ENCODE peak calls at places on chromosomes 3 and 15, in seven cellular contexts. One of them, this sample, is unnamed.

GRCh38 chr3:186964629-186965028 is 34.3 kb downstream of the ST6GAL1 start:
- DNase-seq in prostate gland: no peak
- DNase-seq in NB4: no peak
- DNase-seq in hepatic stellate cell: no peak
- DNase-seq in RWPE2: no peak
- DNase-seq in stimulated activated CD8-positive, alpha-beta memory T cell treated with anti-CD3 and anti-CD28 coated beads, Interleukin-12 subunit alpha, Interleukin-12 subunit beta, amount 100 ng/mL, for 4 hours: no peak
- DNase-seq in GM12864: no peak
- DNase-seq in this sample: no peak

GRCh38 chr3:162125790-162126189 is 629.2 kb downstream of the OTOL1 start:
- DNase-seq in prostate gland: no peak
- DNase-seq in NB4: no peak
- DNase-seq in hepatic stellate cell: no peak
- DNase-seq in RWPE2: no peak
- DNase-seq in stimulated activated CD8-positive, alpha-beta memory T cell treated with anti-CD3 and anti-CD28 coated beads, Interleukin-12 subunit alpha, Interleukin-12 subunit beta, amount 100 ng/mL, for 4 hours: no peak
- DNase-seq in GM12864: no peak
- DNase-seq in this sample: no peak

GRCh38 chr3:178709047-178709446 is 172.8 kb downstream of the KCNMB2 start:
- DNase-seq in prostate gland: no peak
- DNase-seq in NB4: no peak
- DNase-seq in hepatic stellate cell: no peak
- DNase-seq in RWPE2: no peak
- DNase-seq in stimulated activated CD8-positive, alpha-beta memory T cell treated with anti-CD3 and anti-CD28 coated beads, Interleukin-12 subunit alpha, Interleukin-12 subunit beta, amount 100 ng/mL, for 4 hours: no peak
- DNase-seq in GM12864: no peak
- DNase-seq in this sample: no peak

GRCh38 chr15:80568298-80568697 is 126.8 kb upstream of the ABHD17C start:
- DNase-seq in prostate gland: no peak
- DNase-seq in NB4: no peak
- DNase-seq in hepatic stellate cell: no peak
- DNase-seq in RWPE2: no peak
- DNase-seq in stimulated activated CD8-positive, alpha-beta memory T cell treated with anti-CD3 and anti-CD28 coated beads, Interleukin-12 subunit alpha, Interleukin-12 subunit beta, amount 100 ng/mL, for 4 hours: no peak
- DNase-seq in GM12864: no peak
- DNase-seq in this sample: no peak

GRCh38 chr15:44340410-44340809 is 51.9 kb downstream of the GOLM2 start:
- DNase-seq in prostate gland: no peak
- DNase-seq in NB4: no peak
- DNase-seq in hepatic stellate cell: peak; percentile 63
- DNase-seq in RWPE2: no peak
- DNase-seq in stimulated activated CD8-positive, alpha-beta memory T cell treated with anti-CD3 and anti-CD28 coated beads, Interleukin-12 subunit alpha, Interleukin-12 subunit beta, amount 100 ng/mL, for 4 hours: no peak
- DNase-seq in GM12864: no peak
- DNase-seq in this sample: no peak

GRCh38 chr3:5056005-5056391 is 66.1 kb upstream of the ARL8B start:
- DNase-seq in prostate gland: no peak
- DNase-seq in NB4: no peak
- DNase-seq in hepatic stellate cell: no peak
- DNase-seq in RWPE2: no peak
- DNase-seq in stimulated activated CD8-positive, alpha-beta memory T cell treated with anti-CD3 and anti-CD28 coated beads, Interleukin-12 subunit alpha, Interleukin-12 subunit beta, amount 100 ng/mL, for 4 hours: no peak
- DNase-seq in GM12864: no peak
- DNase-seq in this sample: no peak

GRCh38 chr15:101450561-101451145 is 38.9 kb downstream of the PCSK6 start:
- DNase-seq in prostate gland: no peak
- DNase-seq in NB4: no peak
- DNase-seq in hepatic stellate cell: no peak
- DNase-seq in RWPE2: peak; percentile 63
- DNase-seq in stimulated activated CD8-positive, alpha-beta memory T cell treated with anti-CD3 and anti-CD28 coated beads, Interleukin-12 subunit alpha, Interleukin-12 subunit beta, amount 100 ng/mL, for 4 hours: no peak
- DNase-seq in GM12864: no peak
- DNase-seq in this sample: no peak

GRCh38 chr15:43143203-43143941 is 10.0 kb downstream of the TMEM62 start:
- DNase-seq in prostate gland: no peak
- DNase-seq in NB4: no peak
- DNase-seq in hepatic stellate cell: no peak
- DNase-seq in RWPE2: no peak
- DNase-seq in stimulated activated CD8-positive, alpha-beta memory T cell treated with anti-CD3 and anti-CD28 coated beads, Interleukin-12 subunit alpha, Interleukin-12 subunit beta, amount 100 ng/mL, for 4 hours: no peak
- DNase-seq in GM12864: no peak
- DNase-seq in this sample: no peak

GRCh38 chr3:137324114-137324513 is 366.3 kb downstream of the IL20RB start:
- DNase-seq in prostate gland: no peak
- DNase-seq in NB4: no peak
- DNase-seq in hepatic stellate cell: no peak
- DNase-seq in RWPE2: no peak
- DNase-seq in stimulated activated CD8-positive, alpha-beta memory T cell treated with anti-CD3 and anti-CD28 coated beads, Interleukin-12 subunit alpha, Interleukin-12 subunit beta, amount 100 ng/mL, for 4 hours: no peak
- DNase-seq in GM12864: no peak
- DNase-seq in this sample: no peak

GRCh38 chr3:113231391-113231790 is 20.0 kb downstream of the BOC start:
- DNase-seq in prostate gland: no peak
- DNase-seq in NB4: no peak
- DNase-seq in hepatic stellate cell: peak; percentile 27
- DNase-seq in RWPE2: no peak
- DNase-seq in stimulated activated CD8-positive, alpha-beta memory T cell treated with anti-CD3 and anti-CD28 coated beads, Interleukin-12 subunit alpha, Interleukin-12 subunit beta, amount 100 ng/mL, for 4 hours: no peak
- DNase-seq in GM12864: no peak
- DNase-seq in this sample: no peak

GRCh38 chr15:59528965-59529402 is 82.6 kb upstream of the GCNT3 start:
- DNase-seq in prostate gland: peak; percentile 88
- DNase-seq in NB4: peak; percentile 69
- DNase-seq in hepatic stellate cell: peak; percentile 73
- DNase-seq in RWPE2: peak; percentile 92
- DNase-seq in stimulated activated CD8-positive, alpha-beta memory T cell treated with anti-CD3 and anti-CD28 coated beads, Interleukin-12 subunit alpha, Interleukin-12 subunit beta, amount 100 ng/mL, for 4 hours: peak; percentile 38
- DNase-seq in GM12864: no peak
- DNase-seq in this sample: peak; percentile 51

GRCh38 chr3:159191454-159191853 is 389.6 kb downstream of the MFSD1 start:
- DNase-seq in prostate gland: no peak
- DNase-seq in NB4: no peak
- DNase-seq in hepatic stellate cell: no peak
- DNase-seq in RWPE2: no peak
- DNase-seq in stimulated activated CD8-positive, alpha-beta memory T cell treated with anti-CD3 and anti-CD28 coated beads, Interleukin-12 subunit alpha, Interleukin-12 subunit beta, amount 100 ng/mL, for 4 hours: no peak
- DNase-seq in GM12864: no peak
- DNase-seq in this sample: no peak

GRCh38 chr3:193231201-193231600 is 9.8 kb upstream of the PLAAT1 start:
- DNase-seq in prostate gland: no peak
- DNase-seq in NB4: no peak
- DNase-seq in hepatic stellate cell: no peak
- DNase-seq in RWPE2: no peak
- DNase-seq in stimulated activated CD8-positive, alpha-beta memory T cell treated with anti-CD3 and anti-CD28 coated beads, Interleukin-12 subunit alpha, Interleukin-12 subunit beta, amount 100 ng/mL, for 4 hours: no peak
- DNase-seq in GM12864: no peak
- DNase-seq in this sample: no peak

GRCh38 chr3:108133858-108134554 is 43.2 kb upstream of the CD47 start:
- DNase-seq in prostate gland: no peak
- DNase-seq in NB4: no peak
- DNase-seq in hepatic stellate cell: no peak
- DNase-seq in RWPE2: no peak
- DNase-seq in stimulated activated CD8-positive, alpha-beta memory T cell treated with anti-CD3 and anti-CD28 coated beads, Interleukin-12 subunit alpha, Interleukin-12 subunit beta, amount 100 ng/mL, for 4 hours: no peak
- DNase-seq in GM12864: no peak
- DNase-seq in this sample: no peak

GRCh38 chr3:22735373-22735772 is 467.8 kb upstream of the UBE2E2 start:
- DNase-seq in prostate gland: no peak
- DNase-seq in NB4: no peak
- DNase-seq in hepatic stellate cell: no peak
- DNase-seq in RWPE2: no peak
- DNase-seq in stimulated activated CD8-positive, alpha-beta memory T cell treated with anti-CD3 and anti-CD28 coated beads, Interleukin-12 subunit alpha, Interleukin-12 subunit beta, amount 100 ng/mL, for 4 hours: no peak
- DNase-seq in GM12864: no peak
- DNase-seq in this sample: no peak

GRCh38 chr3:38067508-38068233 is 28.7 kb downstream of the DLEC1 start:
- DNase-seq in prostate gland: no peak
- DNase-seq in NB4: peak; percentile 17
- DNase-seq in hepatic stellate cell: no peak
- DNase-seq in RWPE2: no peak
- DNase-seq in stimulated activated CD8-positive, alpha-beta memory T cell treated with anti-CD3 and anti-CD28 coated beads, Interleukin-12 subunit alpha, Interleukin-12 subunit beta, amount 100 ng/mL, for 4 hours: no peak
- DNase-seq in GM12864: no peak
- DNase-seq in this sample: no peak

This sample was measured in natural killer cell.